ENCODE peak calls at places on chromosomes 16 and 17, in eight cellular contexts. Q is aorta; J is foreskin keratinocyte; Y is CD4-positive, alpha-beta T cell; K is tibial artery; E is ovary; P is endodermal cell; M is HCT116. C is an unnamed sample.

GRCh38 chr17:45145035-45145389 is 3.3 kb upstream of the HEXIM1 start:
- DNase-seq in M (no peak), Y (no peak), P (peak; percentile 73), J (no peak), K (no peak), Q (no peak), E (no peak), C (peak; percentile 41)

GRCh38 chr16:82034981-82035612 is at the start of gene HSD17B2:
- DNase-seq in Y (no peak), P (peak; percentile 47), Q (no peak), E (no peak), K (no peak), M (no peak), J (peak; percentile 83), C (no peak)

GRCh38 chr17:61926831-61927210 is 961 bp downstream of the INTS2 start:
- DNase-seq in Y (no peak), M (no peak), E (no peak), Q (no peak), J (no peak), P (no peak), K (no peak), C (no peak)

GRCh38 chr17:72976971-72977767 is 115.3 kb downstream of the SLC39A11 start:
- DNase-seq in K (peak; percentile 77), P (peak; percentile 67), Y (no peak), Q (peak; percentile 75), J (peak; percentile 42), E (peak; percentile 35), M (peak; percentile 82), C (peak; percentile 47)

GRCh38 chr17:72421128-72422092 is 300.6 kb downstream of the SOX9 start:
- DNase-seq in P (peak; percentile 60), E (no peak), Y (no peak), J (peak; percentile 97), K (no peak), Q (peak; percentile 73), M (peak; percentile 99), C (peak; percentile 76)

GRCh38 chr17:74512041-74512440 is 19.2 kb downstream of the CD300LB start:
- DNase-seq in J (no peak), Y (no peak), M (no peak), Q (peak; percentile 70), E (no peak), K (peak; percentile 64), P (no peak), C (no peak)

GRCh38 chr16:65196696-65197095 is 74.8 kb upstream of the CDH11 start:
- DNase-seq in J (no peak), Y (no peak), M (no peak), P (no peak), E (no peak), Q (no peak), K (no peak), C (no peak)

GRCh38 chr17:45260204-45260783 is 1.6 kb downstream of the SPATA32 start:
- DNase-seq in E (no peak), Y (no peak), Q (no peak), P (no peak), J (no peak), M (no peak), K (no peak), C (no peak)

GRCh38 chr17:58531122-58531521 is 16.7 kb upstream of the MTMR4 start:
- DNase-seq in J (no peak), M (no peak), Y (no peak), P (peak; percentile 77), Q (no peak), E (no peak), K (no peak), C (no peak)

GRCh38 chr17:58533616-58534188 is 19.3 kb upstream of the MTMR4 start:
- DNase-seq in M (no peak), J (no peak), K (no peak), Y (no peak), Q (no peak), P (no peak), E (no peak), C (no peak)

GRCh38 chr17:58530655-58531054 is 16.2 kb upstream of the MTMR4 start:
- DNase-seq in P (no peak), M (no peak), Y (no peak), E (no peak), K (no peak), J (no peak), Q (no peak), C (no peak)

GRCh38 chr17:58532555-58532951 is 18.1 kb upstream of the MTMR4 start:
- DNase-seq in K (no peak), Y (no peak), P (no peak), J (no peak), M (no peak), Q (no peak), E (no peak), C (no peak)

DNA sequence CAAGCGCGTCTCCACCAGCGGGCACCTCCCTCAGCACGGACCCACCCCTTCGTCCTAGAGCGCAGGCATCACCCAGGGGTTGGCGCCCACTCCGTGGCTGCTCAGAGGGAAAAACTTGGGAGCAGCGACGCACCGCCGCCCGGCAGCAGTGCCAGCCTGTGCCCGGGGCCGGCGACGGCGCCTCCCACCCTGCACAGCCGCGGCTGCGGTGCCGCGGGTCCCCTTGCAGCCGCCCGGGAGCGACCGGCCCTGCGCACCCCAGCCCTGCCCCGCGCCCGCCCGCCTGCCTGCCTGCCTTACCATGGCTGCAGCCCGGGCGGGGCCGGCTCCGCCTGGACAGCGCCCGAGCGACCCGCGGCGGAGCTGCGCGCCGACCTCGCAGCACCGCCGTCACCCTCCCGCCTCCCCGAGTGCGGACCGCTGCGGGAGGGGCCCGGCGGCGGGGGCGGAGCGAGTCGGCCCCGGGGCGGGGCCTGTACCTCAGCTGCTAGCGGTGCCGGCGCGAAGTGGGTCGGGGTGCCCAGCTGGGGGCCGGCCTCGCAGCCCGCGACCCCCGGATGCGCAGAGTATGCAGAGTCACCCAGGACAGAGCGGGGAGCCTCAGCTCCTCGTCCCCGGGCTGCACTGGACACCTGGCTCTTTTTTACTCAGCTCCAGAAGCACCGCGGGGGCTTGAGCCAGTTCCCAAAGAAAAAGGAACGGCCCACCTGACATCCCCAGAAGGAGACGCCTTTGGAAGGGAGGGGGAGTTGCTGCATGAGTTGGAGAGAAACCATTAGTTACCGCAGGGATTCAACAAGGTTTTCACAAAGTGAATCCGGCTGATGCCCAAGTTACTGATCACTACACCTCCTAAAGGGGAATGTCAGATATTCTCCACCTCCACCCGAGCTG is 17.5 kb upstream of the MTMR4 start:
- DNase-seq in E (peak; percentile 73), Q (peak; percentile 72), M (no peak), Y (peak; percentile 33), K (peak; percentile 80), P (peak; percentile 91), J (no peak), C (peak; percentile 57)
- H3K27ac ChIP-seq in E (peak overlapping the region; percentile 59), Q (peak overlapping the region; percentile 65), M (peak overlapping the region; percentile 14), Y (no peak overlapping the region), K (peak overlapping the region; percentile 70), P (no peak overlapping the region), J (no peak overlapping the region), C (no peak overlapping the region)

GRCh38 chr17:76994237-76994637 is 126.0 kb downstream of the MGAT5B start:
- DNase-seq in E (no peak), P (peak; percentile 48), K (no peak), J (no peak), Q (no peak), Y (no peak), M (no peak), C (no peak)
- H3K27ac ChIP-seq in E (no peak overlapping the region), P (peak overlapping the region; percentile 91), K (no peak overlapping the region), J (no peak overlapping the region), Q (no peak overlapping the region), Y (no peak overlapping the region), M (no peak overlapping the region), C (no peak overlapping the region)

GRCh38 chr17:50772251-50772650 is 4.9 kb upstream of the ANKRD40CL start:
- DNase-seq in Y (no peak), Q (no peak), K (peak; percentile 19), E (no peak), J (no peak), M (no peak), P (peak; percentile 42), C (no peak)
- H3K27ac ChIP-seq in Y (no peak overlapping the region), Q (no peak overlapping the region), K (no peak overlapping the region), E (no peak overlapping the region), J (no peak overlapping the region), M (no peak overlapping the region), P (no peak overlapping the region), C (no peak overlapping the region)

DNA sequence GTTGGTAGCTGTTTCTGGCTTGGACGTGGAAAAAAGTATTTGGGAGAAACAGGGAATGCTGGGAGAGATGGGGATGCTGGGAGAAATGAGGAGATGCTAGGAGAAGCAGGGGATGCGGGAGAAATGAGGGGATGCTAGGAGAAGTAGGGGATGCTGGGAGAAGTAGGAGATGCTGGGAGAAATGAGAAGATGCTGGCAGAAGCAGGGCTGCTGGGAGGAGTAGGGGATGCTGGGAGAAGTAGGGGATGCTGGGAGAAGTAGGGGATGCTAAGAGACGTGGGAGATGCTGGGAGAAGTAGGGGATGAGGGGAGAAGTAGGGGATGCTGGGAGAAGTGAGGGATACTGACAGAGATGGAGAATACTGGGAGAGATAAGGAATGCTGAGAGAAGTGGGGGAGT is 45.6 kb upstream of the IL34 start:
- DNase-seq in M (no peak), Y (no peak), Q (no peak), P (no peak), J (no peak), E (no peak), K (no peak), C (no peak)
- H3K27ac ChIP-seq in M (no peak overlapping the region), Y (no peak overlapping the region), Q (no peak overlapping the region), P (no peak overlapping the region), J (no peak overlapping the region), E (no peak overlapping the region), K (no peak overlapping the region), C (no peak overlapping the region)

C was measured in pancreas.